ENCODE peak calls at places on chromosomes 16 and 17, in six cellular contexts. A is H1, S is K562, C is GM12878, E is HepG2, T is GM12891. M is an unnamed sample.

GRCh38 chr16:73054732-73055481 is 7.0 kb upstream of the ZFHX3 start:
- DNase-seq in A (no peak), S (no peak), C (no peak), E (peak), T (no peak), M (no peak)

GRCh38 chr17:13704333-13704732 is 102.6 kb upstream of the HS3ST3A1 start:
- DNase-seq in A (no peak), S (no peak), C (no peak), E (no peak), T (no peak), M (no peak)

GRCh38 chr17:62704381-62704971 is 77.0 kb downstream of the MRC2 start:
- DNase-seq in A (peak), S (peak), C (no peak), E (no peak), T (no peak), M (no peak)

GRCh38 chr16:87801679-87802300 is 36.0 kb upstream of the KLHDC4 start:
- DNase-seq in A (no peak), S (no peak), C (no peak), E (no peak), T (no peak), M (no peak)

GRCh38 chr16:51164167-51164566 is 13.1 kb upstream of the SALL1 start:
- DNase-seq in A (no peak), S (no peak), C (no peak), E (no peak), T (no peak), M (no peak)

GRCh38 chr17:81090361-81091133 is 55.6 kb downstream of the BAIAP2 start:
- DNase-seq in A (peak), S (peak), C (no peak), E (no peak), T (peak), M (no peak)

GRCh38 chr16:89502319-89502843 is 5.8 kb upstream of the SPG7 start:
- DNase-seq in A (no peak), S (peak), C (no peak), E (peak), T (no peak), M (no peak)

GRCh38 chr16:66551362-66551761 is 1.0 kb upstream of the CKLF start:
- DNase-seq in A (no peak), S (peak), C (peak), E (peak), T (peak), M (no peak)

GRCh38 chr16:79316004-79316458 is 284.5 kb downstream of the MAF start:
- DNase-seq in A (no peak), S (no peak), C (peak), E (no peak), T (peak), M (peak)

GRCh38 chr17:41308251-41308917 is 725 bp downstream of the KRTAP16-1 start:
- DNase-seq in A (no peak), S (no peak), C (peak), E (no peak), T (no peak), M (no peak)

GRCh38 chr17:2844386-2844785 is 48.1 kb downstream of the RAP1GAP2 start:
- DNase-seq in A (no peak), S (no peak), C (no peak), E (no peak), T (no peak), M (no peak)

GRCh38 chr17:5413682-5414081 is 5.8 kb downstream of the NUP88 start:
- DNase-seq in A (no peak), S (peak), C (no peak), E (no peak), T (no peak), M (no peak)

GRCh38 chr17:80886641-80887573 is 104.7 kb upstream of the CHMP6 start:
- DNase-seq in A (no peak), S (no peak), C (no peak), E (no peak), T (no peak), M (no peak)

GRCh38 chr17:7782237-7782636 is 51.8 kb upstream of the KDM6B start:
- DNase-seq in A (no peak), S (no peak), C (no peak), E (no peak), T (no peak), M (no peak)

GRCh38 chr17:68344701-68345136 is 53.4 kb downstream of the ARSG start:
- DNase-seq in A (no peak), S (no peak), C (no peak), E (no peak), T (no peak), M (no peak)

GRCh38 chr16:81940781-81941560 is 70.3 kb downstream of the SDR42E1 start:
- DNase-seq in A (peak), S (peak), C (no peak), E (peak), T (no peak), M (no peak)

GRCh38 chr17:38877130-38877851 is 7.4 kb downstream of the LASP1 start:
- DNase-seq in A (no peak), S (no peak), C (no peak), E (no peak), T (no peak), M (no peak)
- TF ChIP-seq TAF1 in A (no peak), S (no peak), C (no peak), E (no peak), T (no peak), M (no peak)

GRCh38 chr17:79026345-79027273 is 2.6 kb downstream of the C1QTNF1 start:
- DNase-seq in A (no peak), S (no peak), C (no peak), E (peak), T (no peak), M (peak)
- TF ChIP-seq POLR2AphosphoS5 in A (no peak), S (no peak), C (no peak), E (peak), T (no peak), M (no peak)

DNA sequence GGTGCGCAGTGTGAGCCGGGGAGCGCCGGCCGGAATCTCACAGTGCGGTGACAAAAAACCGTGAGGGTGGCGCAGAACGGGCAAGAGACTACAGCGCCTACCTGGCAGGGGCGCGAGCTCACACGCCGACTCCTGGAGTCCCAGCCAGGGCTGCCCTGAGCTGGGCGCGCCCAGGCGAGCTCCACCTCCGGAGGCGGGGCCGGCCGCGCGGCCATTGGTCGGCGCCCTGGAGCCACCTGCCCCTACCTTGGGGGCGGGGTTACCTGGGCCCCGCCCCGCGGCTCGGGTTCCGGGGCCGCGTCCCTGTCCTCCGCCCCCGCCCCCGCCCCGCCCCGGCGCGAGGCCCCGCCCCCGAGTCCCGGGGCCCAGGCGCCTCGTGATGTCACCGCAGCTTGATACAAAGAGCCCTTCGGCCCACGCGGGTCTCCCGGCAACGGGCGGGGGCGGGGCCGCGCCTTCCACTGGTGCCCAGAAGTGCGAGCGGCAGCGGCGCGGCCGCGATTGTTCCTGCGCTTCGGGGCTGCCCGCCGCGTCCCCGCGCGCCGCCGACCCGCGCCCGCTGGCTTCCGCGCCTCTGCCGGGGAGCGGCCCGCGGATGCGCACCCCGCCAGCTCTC is 96.3 kb downstream of the RAB11FIP4 start:
- DNase-seq in A (peak), S (peak), C (no peak), E (peak), T (peak), M (peak)
- TF ChIP-seq POLR2A in A (peak), S (peak), C (peak), E (peak), T (no peak), M (no peak)

GRCh38 chr17:50346313-50347086 is 574 bp downstream of the XYLT2 start:
- DNase-seq in A (peak), S (peak), C (no peak), E (no peak), T (peak), M (peak)
- TF ChIP-seq TAF1 in A (no peak), S (no peak), C (no peak), E (no peak), T (no peak), M (no peak)

GRCh38 chr16:57484515-57485005 is 1.7 kb downstream of the DOK4 start:
- DNase-seq in A (no peak), S (no peak), C (no peak), E (no peak), T (no peak), M (no peak)

GRCh38 chr16:57483725-57484514 is 2.4 kb downstream of the DOK4 start:
- DNase-seq in A (no peak), S (no peak), C (no peak), E (no peak), T (no peak), M (no peak)

GRCh38 chr16:57486858-57487834 is 853 bp upstream of the DOK4 start:
- DNase-seq in A (no peak), S (no peak), C (no peak), E (no peak), T (no peak), M (no peak)

GRCh38 chr16:57485916-57486857 is at the start of gene DOK4:
- DNase-seq in A (peak), S (peak), C (no peak), E (no peak), T (peak), M (peak)

DNA sequence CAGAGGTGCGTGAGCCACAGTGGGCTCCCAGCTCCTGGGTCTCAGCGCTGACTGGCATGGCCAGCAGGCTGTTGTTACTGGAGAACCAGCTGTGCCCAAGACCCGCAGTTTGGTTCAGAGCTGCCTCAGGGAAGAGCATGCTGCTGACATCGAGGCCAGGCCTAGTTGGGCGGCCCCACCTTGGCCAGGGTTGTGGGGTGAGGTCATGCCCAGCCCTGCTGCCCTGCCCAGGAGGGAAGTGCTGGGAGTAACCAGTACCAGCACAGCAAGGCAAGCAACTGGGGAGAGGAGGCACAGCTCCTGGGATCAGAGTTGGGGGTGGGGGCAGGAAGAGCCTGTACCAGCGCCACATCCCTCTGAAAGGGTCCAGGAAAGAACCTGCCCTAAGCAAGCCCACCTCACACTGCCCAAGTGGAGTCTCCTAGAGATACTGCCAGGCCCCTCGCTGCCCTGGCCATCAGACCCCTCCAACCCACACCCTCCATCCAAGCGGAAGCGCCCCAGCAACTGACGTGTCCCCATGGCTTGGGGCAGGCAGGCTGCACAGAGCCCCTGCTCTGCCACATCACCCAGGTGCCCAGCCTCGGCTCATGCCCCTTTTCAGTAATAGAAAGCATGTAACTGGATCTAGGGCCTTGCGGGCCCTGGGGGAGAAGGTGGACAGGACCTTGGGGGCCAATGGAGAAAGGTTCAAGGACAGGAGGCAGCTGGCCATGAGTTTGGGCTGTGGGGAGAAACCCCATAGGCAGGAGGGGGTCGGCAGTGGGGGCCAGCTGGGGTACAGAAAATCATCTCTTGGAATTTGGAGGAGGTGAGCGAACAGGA is 990 bp downstream of the DOK4 start:
- DNase-seq in A (no peak), S (no peak), C (no peak), E (no peak), T (no peak), M (no peak)
- TF ChIP-seq POLR2AphosphoS5 in A (no peak), S (no peak), C (no peak), E (no peak), T (no peak), M (no peak)

DNA sequence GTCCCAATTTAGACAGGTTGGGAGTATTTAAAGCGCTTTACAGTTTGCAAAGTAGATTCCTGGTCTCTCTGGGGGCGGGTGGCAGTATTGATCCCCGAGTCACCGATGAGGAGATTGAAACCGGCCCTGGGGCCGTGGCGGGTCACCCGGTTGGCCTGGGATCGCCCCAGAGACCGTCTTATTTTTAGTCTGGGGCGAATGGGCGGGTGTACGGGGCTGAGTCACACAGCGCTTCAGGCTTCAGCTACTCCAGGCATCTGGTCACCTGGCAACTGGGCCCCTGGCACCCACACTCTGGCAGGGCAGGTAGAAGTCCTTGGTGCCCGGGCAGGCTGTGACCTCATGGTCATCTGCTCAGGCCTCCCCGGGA is 669 bp downstream of the MIEF2 start:
- DNase-seq in A (peak), S (peak), C (no peak), E (peak), T (no peak), M (peak)
- TF ChIP-seq POLR2A in A (no peak), S (no peak), C (no peak), E (no peak), T (no peak), M (no peak)

DNA sequence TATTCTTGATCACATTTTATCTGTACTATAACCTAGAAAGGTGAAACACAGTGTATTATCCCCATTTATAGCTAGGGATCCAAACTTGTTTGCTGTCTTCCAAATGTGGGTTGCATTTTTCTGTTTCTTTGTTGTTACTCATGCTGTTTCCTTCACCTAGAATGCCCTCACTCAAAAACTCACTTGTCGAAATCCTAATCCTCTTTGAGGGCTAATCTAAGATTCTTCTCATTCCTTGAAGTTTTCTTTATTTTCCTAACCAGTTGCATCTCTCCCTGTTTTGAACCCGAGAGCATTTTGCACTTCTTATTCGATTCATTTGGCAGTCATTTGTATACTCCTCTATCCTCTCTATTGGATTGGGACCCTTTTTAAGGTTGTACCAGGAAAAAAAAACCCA is 9.6 kb downstream of the CALCOCO2 start:
- DNase-seq in A (no peak), S (no peak), C (no peak), E (no peak), T (no peak), M (no peak)
- TF ChIP-seq TAF1 in A (no peak), S (no peak), C (no peak), E (no peak), T (no peak), M (no peak)

GRCh38 chr16:14337303-14338191 is 266.4 kb downstream of the MRTFB start:
- DNase-seq in A (no peak), S (no peak), C (no peak), E (peak), T (no peak), M (no peak)
- TF ChIP-seq POLR2AphosphoS5 in A (no peak), S (no peak), C (no peak), E (peak), T (no peak), M (no peak)

GRCh38 chr17:17304521-17304985 is 1.4 kb downstream of the NT5M start:
- DNase-seq in A (no peak), S (peak), C (no peak), E (no peak), T (no peak), M (no peak)
- TF ChIP-seq POLR2A in A (no peak), S (peak), C (no peak), E (no peak), T (no peak), M (no peak)

M was measured in GM12892.